ENCODE peak calls at places on chromosomes 4 and X, in four cellular contexts. One of them, this sample, is unnamed.

GRCh38 chrX:15471016-15471415 is 22.1 kb downstream of the PIR start:
- DNase-seq in body of pancreas: peak; percentile 75
- DNase-seq in heart left ventricle: peak; percentile 59
- DNase-seq in GM12878: peak; percentile 27
- DNase-seq in this sample: peak; percentile 69

GRCh38 chrX:136880003-136880451 is 498 bp downstream of the RBMX start:
- DNase-seq in body of pancreas: peak; percentile 36
- DNase-seq in heart left ventricle: peak; percentile 42
- DNase-seq in GM12878: no peak
- DNase-seq in this sample: peak; percentile 33

GRCh38 chr4:48967101-48967500 is 19.0 kb upstream of the CWH43 start:
- DNase-seq in body of pancreas: no peak
- DNase-seq in heart left ventricle: no peak
- DNase-seq in GM12878: no peak
- DNase-seq in this sample: no peak

GRCh38 chr4:8547108-8547911 is 32.9 kb upstream of the GPR78 start:
- DNase-seq in body of pancreas: peak; percentile 49
- DNase-seq in heart left ventricle: no peak
- DNase-seq in GM12878: no peak
- DNase-seq in this sample: no peak

GRCh38 chr4:21512351-21512750 is 436.2 kb downstream of the KCNIP4 start:
- DNase-seq in body of pancreas: no peak
- DNase-seq in heart left ventricle: no peak
- DNase-seq in GM12878: no peak
- DNase-seq in this sample: peak; percentile 17

GRCh38 chrX:1486177-1486576 is 33.5 kb upstream of the ASMTL start:
- DNase-seq in body of pancreas: no peak
- DNase-seq in heart left ventricle: no peak
- DNase-seq in GM12878: no peak
- DNase-seq in this sample: no peak

GRCh38 chrX:49041683-49042529 is 1.3 kb downstream of the TFE3 start:
- DNase-seq in body of pancreas: no peak
- DNase-seq in heart left ventricle: no peak
- DNase-seq in GM12878: no peak
- DNase-seq in this sample: no peak

GRCh38 chrX:55489315-55490009 is at the start of gene USP51:
- DNase-seq in body of pancreas: peak; percentile 66
- DNase-seq in heart left ventricle: peak; percentile 48
- DNase-seq in GM12878: peak; percentile 16
- DNase-seq in this sample: peak; percentile 79

GRCh38 chr4:78610546-78611214 is 59.1 kb downstream of the ANXA3 start:
- DNase-seq in body of pancreas: no peak
- DNase-seq in heart left ventricle: no peak
- DNase-seq in GM12878: no peak
- DNase-seq in this sample: no peak

GRCh38 chr4:157832596-157832995 is 340.2 kb downstream of the GASK1B start:
- DNase-seq in body of pancreas: no peak
- DNase-seq in heart left ventricle: no peak
- DNase-seq in GM12878: no peak
- DNase-seq in this sample: no peak

GRCh38 chrX:78375894-78376293 is 48.5 kb upstream of the CYSLTR1 start:
- DNase-seq in body of pancreas: no peak
- DNase-seq in heart left ventricle: no peak
- DNase-seq in GM12878: no peak
- DNase-seq in this sample: no peak

GRCh38 chr4:173013232-173013932 is 155.2 kb upstream of the GALNT7 start:
- DNase-seq in body of pancreas: peak; percentile 58
- DNase-seq in heart left ventricle: no peak
- DNase-seq in GM12878: peak; percentile 9
- DNase-seq in this sample: peak; percentile 76

GRCh38 chr4:80713409-80713808 is 317.1 kb upstream of the BMP3 start:
- DNase-seq in body of pancreas: no peak
- DNase-seq in heart left ventricle: no peak
- DNase-seq in GM12878: no peak
- DNase-seq in this sample: no peak

GRCh38 chr4:130814896-130815295 is 1718.9 kb downstream of the C4orf33 start:
- DNase-seq in body of pancreas: no peak
- DNase-seq in heart left ventricle: no peak
- DNase-seq in GM12878: no peak
- DNase-seq in this sample: no peak

GRCh38 chrX:15497865-15498264 is 2.7 kb upstream of the BMX start:
- DNase-seq in body of pancreas: peak; percentile 61
- DNase-seq in heart left ventricle: no peak
- DNase-seq in GM12878: no peak
- DNase-seq in this sample: peak; percentile 50

GRCh38 chrX:149222040-149222439 is 283.1 kb downstream of the IDS start:
- DNase-seq in body of pancreas: no peak
- DNase-seq in heart left ventricle: no peak
- DNase-seq in GM12878: no peak
- DNase-seq in this sample: no peak

GRCh38 chr4:88989990-88990389 is 67.0 kb downstream of the FAM13A start:
- DNase-seq in body of pancreas: no peak
- DNase-seq in heart left ventricle: no peak
- DNase-seq in GM12878: no peak
- DNase-seq in this sample: no peak

GRCh38 chr4:107719211-107719926 is 665 bp downstream of the PAPSS1 start:
- DNase-seq in body of pancreas: peak; percentile 40
- DNase-seq in heart left ventricle: no peak
- DNase-seq in GM12878: no peak
- DNase-seq in this sample: no peak

GRCh38 chr4:183828125-183828524 is 77.0 kb upstream of the STOX2 start:
- DNase-seq in body of pancreas: no peak
- DNase-seq in heart left ventricle: no peak
- DNase-seq in GM12878: no peak
- DNase-seq in this sample: no peak

GRCh38 chrX:95218964-95219363 is 1465.7 kb upstream of the DIAPH2 start:
- DNase-seq in body of pancreas: no peak
- DNase-seq in heart left ventricle: no peak
- DNase-seq in GM12878: no peak
- DNase-seq in this sample: no peak

GRCh38 chrX:7147431-7147977 is at the start of gene STS:
- DNase-seq in body of pancreas: peak; percentile 55
- DNase-seq in heart left ventricle: peak; percentile 79
- DNase-seq in GM12878: no peak
- DNase-seq in this sample: peak; percentile 35

GRCh38 chrX:113260474-113260873 is 419.8 kb upstream of the AMOT start:
- DNase-seq in body of pancreas: no peak
- DNase-seq in heart left ventricle: no peak
- DNase-seq in GM12878: no peak
- DNase-seq in this sample: no peak

GRCh38 chr4:111296466-111296865 is 673.6 kb upstream of the PITX2 start:
- DNase-seq in body of pancreas: no peak
- DNase-seq in heart left ventricle: no peak
- DNase-seq in GM12878: no peak
- DNase-seq in this sample: no peak

GRCh38 chrX:41491267-41492004 is 44.3 kb downstream of the NYX start:
- DNase-seq in body of pancreas: no peak
- DNase-seq in heart left ventricle: no peak
- DNase-seq in GM12878: no peak
- DNase-seq in this sample: no peak

GRCh38 chrX:42934020-42934701 is 156.2 kb upstream of the PPP1R2C start:
- DNase-seq in body of pancreas: no peak
- DNase-seq in heart left ventricle: no peak
- DNase-seq in GM12878: peak; percentile 75
- DNase-seq in this sample: no peak

GRCh38 chr4:74374128-74374527 is 9.2 kb downstream of the EREG start:
- DNase-seq in body of pancreas: no peak
- DNase-seq in heart left ventricle: no peak
- DNase-seq in GM12878: no peak
- DNase-seq in this sample: no peak

GRCh38 chrX:133645977-133646750 is 230.9 kb upstream of the GPC4 start:
- DNase-seq in body of pancreas: no peak
- DNase-seq in heart left ventricle: no peak
- DNase-seq in GM12878: no peak
- DNase-seq in this sample: no peak

GRCh38 chr4:38109370-38109769 is 149.2 kb downstream of the PTTG2 start:
- DNase-seq in body of pancreas: no peak
- DNase-seq in heart left ventricle: no peak
- DNase-seq in GM12878: no peak
- DNase-seq in this sample: no peak

GRCh38 chr4:56762484-56763250 is 58.8 kb downstream of the SPINK2 start:
- DNase-seq in body of pancreas: no peak
- DNase-seq in heart left ventricle: no peak
- DNase-seq in GM12878: no peak
- DNase-seq in this sample: no peak

GRCh38 chr4:56760194-56760593 is 61.3 kb downstream of the SPINK2 start:
- DNase-seq in body of pancreas: no peak
- DNase-seq in heart left ventricle: no peak
- DNase-seq in GM12878: no peak
- DNase-seq in this sample: no peak

GRCh38 chr4:56755901-56756300 is 65.6 kb downstream of the SPINK2 start:
- DNase-seq in body of pancreas: no peak
- DNase-seq in heart left ventricle: no peak
- DNase-seq in GM12878: no peak
- DNase-seq in this sample: no peak

GRCh38 chr4:56757270-56757746 is 64.2 kb downstream of the SPINK2 start:
- DNase-seq in body of pancreas: no peak
- DNase-seq in heart left ventricle: no peak
- DNase-seq in GM12878: no peak
- DNase-seq in this sample: no peak

DNA sequence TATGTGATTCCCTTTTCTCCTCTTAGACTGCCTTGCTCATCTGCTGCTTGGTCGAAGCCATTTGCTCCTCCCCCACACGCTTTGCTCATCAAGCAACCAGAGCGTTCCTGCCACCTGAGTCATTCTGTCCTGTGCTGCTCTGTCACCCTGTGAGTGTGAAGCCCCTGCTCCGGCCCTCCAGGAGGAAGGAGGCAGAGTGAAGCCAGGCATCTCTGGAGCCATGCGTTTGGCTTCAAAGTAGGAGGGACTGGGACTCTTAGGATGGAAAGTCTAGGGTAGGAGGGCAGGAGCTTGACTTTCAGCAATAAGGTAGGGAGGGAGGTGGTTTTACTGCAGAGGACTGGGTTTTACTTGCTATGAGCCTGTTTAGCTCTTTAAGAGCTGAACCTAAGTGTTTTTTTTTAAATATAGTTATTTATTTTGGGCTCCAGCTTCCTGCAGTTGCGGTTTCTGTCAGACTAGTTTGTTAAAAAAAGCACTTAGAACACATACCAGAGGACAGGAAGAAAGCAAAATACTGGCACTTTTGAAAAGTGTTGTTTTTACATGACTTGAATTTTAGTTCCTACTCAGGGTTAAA is 63.6 kb downstream of the SPINK2 start:
- DNase-seq in body of pancreas: peak; percentile 29
- DNase-seq in heart left ventricle: no peak
- DNase-seq in GM12878: peak; percentile 82
- DNase-seq in this sample: peak; percentile 54
- H3K4me3 ChIP-seq in body of pancreas: no peak overlapping the region
- H3K4me3 ChIP-seq in heart left ventricle: no peak overlapping the region
- H3K4me3 ChIP-seq in GM12878: peak overlapping the region; percentile 52
- H3K4me3 ChIP-seq in this sample: no peak overlapping the region

GRCh38 chr4:71540749-71541269 is 202.0 kb downstream of the SLC4A4 start:
- DNase-seq in body of pancreas: no peak
- DNase-seq in heart left ventricle: no peak
- DNase-seq in GM12878: no peak
- DNase-seq in this sample: no peak
- H3K27ac ChIP-seq in body of pancreas: peak overlapping the region; percentile 12
- H3K27ac ChIP-seq in heart left ventricle: no peak overlapping the region
- H3K27ac ChIP-seq in GM12878: no peak overlapping the region
- H3K27ac ChIP-seq in this sample: no peak overlapping the region

DNA sequence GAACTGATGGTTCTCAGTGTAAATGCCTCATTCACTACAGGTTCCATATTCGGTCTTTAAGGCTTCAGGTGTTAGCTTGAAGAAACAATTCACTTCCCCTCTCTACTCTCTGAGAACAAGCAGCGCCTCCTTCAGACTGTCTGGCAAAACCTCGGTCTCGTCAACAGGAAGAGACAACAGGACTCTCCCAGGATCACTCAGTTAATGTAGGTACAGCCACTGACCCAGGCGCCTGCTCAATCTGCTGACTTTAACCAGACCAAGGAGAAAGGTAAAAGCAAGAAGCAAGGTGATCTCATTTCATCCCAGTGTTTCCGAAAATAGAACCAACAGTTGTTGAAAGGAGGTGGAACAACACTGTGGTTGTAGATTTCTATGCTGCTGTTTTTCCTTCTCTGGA is 102.2 kb downstream of the SLC2A9 start:
- DNase-seq in body of pancreas: no peak
- DNase-seq in heart left ventricle: no peak
- DNase-seq in GM12878: no peak
- DNase-seq in this sample: no peak
- TF ChIP-seq CTCF in body of pancreas: no peak
- TF ChIP-seq CTCF in heart left ventricle: no peak
- TF ChIP-seq CTCF in GM12878: no peak
- TF ChIP-seq CTCF in this sample: no peak

DNA sequence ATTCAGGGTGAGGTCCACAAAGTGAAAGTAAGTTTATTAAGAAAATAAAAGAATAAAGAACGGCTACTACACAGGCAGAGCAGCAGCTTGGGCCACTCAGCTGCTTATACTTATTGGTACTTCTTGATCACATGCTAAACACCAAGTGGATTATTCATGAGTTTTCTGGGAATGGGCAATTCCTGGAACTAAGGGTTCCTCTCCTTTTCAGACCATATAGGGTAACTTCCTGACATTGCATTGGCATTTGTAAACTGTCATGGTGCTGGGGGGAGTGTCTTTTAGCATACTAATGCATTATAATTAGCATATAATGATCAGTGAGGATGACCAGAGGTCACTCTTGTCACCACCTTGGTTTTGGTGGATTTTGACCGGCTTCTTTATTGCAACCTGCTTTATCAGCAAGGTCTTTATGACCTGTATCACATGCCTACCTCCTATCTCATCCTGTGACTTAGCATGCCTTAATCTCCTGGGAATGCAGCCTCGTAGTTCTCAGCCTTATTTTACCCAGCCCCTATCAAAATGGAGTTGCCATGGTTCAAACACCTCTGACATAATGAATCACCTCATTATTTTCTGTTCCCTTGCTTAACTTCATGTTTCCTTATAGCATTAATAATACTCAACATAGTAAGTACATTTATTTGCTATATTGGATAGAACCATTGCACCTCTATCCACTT is 476.4 kb downstream of the DTHD1 start:
- DNase-seq in body of pancreas: no peak
- DNase-seq in heart left ventricle: no peak
- DNase-seq in GM12878: no peak
- DNase-seq in this sample: no peak
- H3K4me3 ChIP-seq in body of pancreas: no peak overlapping the region
- H3K4me3 ChIP-seq in heart left ventricle: no peak overlapping the region
- H3K4me3 ChIP-seq in GM12878: no peak overlapping the region
- H3K4me3 ChIP-seq in this sample: no peak overlapping the region

GRCh38 chrX:3345281-3346081 is 971 bp downstream of the MXRA5 start:
- DNase-seq in body of pancreas: peak; percentile 86
- DNase-seq in heart left ventricle: peak; percentile 66
- DNase-seq in GM12878: no peak
- DNase-seq in this sample: peak; percentile 40
- H3K27ac ChIP-seq in body of pancreas: peak overlapping the region; percentile 84
- H3K27ac ChIP-seq in heart left ventricle: peak overlapping the region; percentile 57
- H3K27ac ChIP-seq in GM12878: no peak overlapping the region
- H3K27ac ChIP-seq in this sample: no peak overlapping the region

This sample was measured in testis.